ENCODE peak calls at places on chromosomes 7 and 10, in eight cellular contexts. One of them, this sample, is unnamed.

GRCh38 chr10:28754930-28755718 is 77.8 kb downstream of the BAMBI start:
- DNase-seq in ACHN: peak; percentile 51
- DNase-seq in HuH-7.5: no peak
- DNase-seq in hepatocyte: peak; percentile 52
- DNase-seq in stimulated activated CD8-positive, alpha-beta memory T cell treated with anti-CD3 and anti-CD28 coated beads, Interleukin-7, amount 100 ng/mL, for 1 hour: no peak
- DNase-seq in heart right ventricle: no peak
- DNase-seq in pons: no peak
- DNase-seq in brain pericyte: no peak
- DNase-seq in this sample: peak; percentile 16

GRCh38 chr10:86635402-86635801 is 18.9 kb upstream of the OPN4 start:
- DNase-seq in heart right ventricle: no peak
- DNase-seq in hepatocyte: peak; percentile 47
- DNase-seq in pons: no peak
- DNase-seq in HuH-7.5: no peak
- DNase-seq in ACHN: no peak
- DNase-seq in stimulated activated CD8-positive, alpha-beta memory T cell treated with anti-CD3 and anti-CD28 coated beads, Interleukin-7, amount 100 ng/mL, for 1 hour: no peak
- DNase-seq in brain pericyte: no peak
- DNase-seq in this sample: no peak

GRCh38 chr10:5094265-5095205 is at the start of gene AKR1C3:
- DNase-seq in HuH-7.5: no peak
- DNase-seq in stimulated activated CD8-positive, alpha-beta memory T cell treated with anti-CD3 and anti-CD28 coated beads, Interleukin-7, amount 100 ng/mL, for 1 hour: no peak
- DNase-seq in hepatocyte: peak; percentile 54
- DNase-seq in heart right ventricle: no peak
- DNase-seq in pons: peak; percentile 40
- DNase-seq in brain pericyte: no peak
- DNase-seq in ACHN: peak; percentile 74
- DNase-seq in this sample: peak; percentile 69

GRCh38 chr7:5773661-5774086 is 7.8 kb downstream of the RNF216 start:
- DNase-seq in pons: no peak
- DNase-seq in hepatocyte: peak; percentile 50
- DNase-seq in brain pericyte: no peak
- DNase-seq in ACHN: peak; percentile 100
- DNase-seq in heart right ventricle: no peak
- DNase-seq in HuH-7.5: no peak
- DNase-seq in stimulated activated CD8-positive, alpha-beta memory T cell treated with anti-CD3 and anti-CD28 coated beads, Interleukin-7, amount 100 ng/mL, for 1 hour: no peak
- DNase-seq in this sample: peak; percentile 53

GRCh38 chr10:119111968-119112515 is 8.1 kb downstream of the DENND10 start:
- DNase-seq in pons: no peak
- DNase-seq in heart right ventricle: no peak
- DNase-seq in HuH-7.5: no peak
- DNase-seq in stimulated activated CD8-positive, alpha-beta memory T cell treated with anti-CD3 and anti-CD28 coated beads, Interleukin-7, amount 100 ng/mL, for 1 hour: no peak
- DNase-seq in brain pericyte: no peak
- DNase-seq in hepatocyte: no peak
- DNase-seq in ACHN: no peak
- DNase-seq in this sample: no peak

GRCh38 chr10:89946106-89946505 is 244.7 kb downstream of the KIF20B start:
- DNase-seq in hepatocyte: no peak
- DNase-seq in stimulated activated CD8-positive, alpha-beta memory T cell treated with anti-CD3 and anti-CD28 coated beads, Interleukin-7, amount 100 ng/mL, for 1 hour: no peak
- DNase-seq in brain pericyte: no peak
- DNase-seq in heart right ventricle: no peak
- DNase-seq in ACHN: peak; percentile 15
- DNase-seq in pons: no peak
- DNase-seq in HuH-7.5: no peak
- DNase-seq in this sample: peak; percentile 7

GRCh38 chr7:132930881-132931280 is 151.0 kb downstream of the CHCHD3 start:
- DNase-seq in brain pericyte: no peak
- DNase-seq in hepatocyte: no peak
- DNase-seq in HuH-7.5: no peak
- DNase-seq in pons: peak; percentile 73
- DNase-seq in stimulated activated CD8-positive, alpha-beta memory T cell treated with anti-CD3 and anti-CD28 coated beads, Interleukin-7, amount 100 ng/mL, for 1 hour: no peak
- DNase-seq in heart right ventricle: no peak
- DNase-seq in ACHN: peak; percentile 45
- DNase-seq in this sample: peak; percentile 31

GRCh38 chr10:9166770-9167169 is 1112.3 kb downstream of the GATA3 start:
- DNase-seq in HuH-7.5: no peak
- DNase-seq in heart right ventricle: no peak
- DNase-seq in pons: no peak
- DNase-seq in hepatocyte: no peak
- DNase-seq in stimulated activated CD8-positive, alpha-beta memory T cell treated with anti-CD3 and anti-CD28 coated beads, Interleukin-7, amount 100 ng/mL, for 1 hour: no peak
- DNase-seq in brain pericyte: no peak
- DNase-seq in ACHN: no peak
- DNase-seq in this sample: no peak